ENCODE peak calls at places on chromosomes 6 and 20, in six cellular contexts. One of them, this sample, is unnamed.

GRCh38 chr20:56391596-56392281 is at the start of gene AURKA:
- DNase-seq in stimulated activated CD4-positive, alpha-beta T cell treated with anti-CD3 and anti-CD28 coated beads, TNF-alpha, amount 100 ng/mL, for 1 hour: no peak
- DNase-seq in adrenal gland: peak
- DNase-seq in NCI-H774: no peak
- DNase-seq in NCI-H82: peak
- DNase-seq in upper lobe of right lung: no peak
- DNase-seq in this sample: peak

GRCh38 chr6:593139-593906 is 63.6 kb downstream of the HUS1B start:
- DNase-seq in stimulated activated CD4-positive, alpha-beta T cell treated with anti-CD3 and anti-CD28 coated beads, TNF-alpha, amount 100 ng/mL, for 1 hour: peak
- DNase-seq in adrenal gland: peak
- DNase-seq in NCI-H774: peak
- DNase-seq in NCI-H82: peak
- DNase-seq in upper lobe of right lung: no peak
- DNase-seq in this sample: peak

GRCh38 chr6:146598785-146599405 is at the start of gene ADGB:
- DNase-seq in stimulated activated CD4-positive, alpha-beta T cell treated with anti-CD3 and anti-CD28 coated beads, TNF-alpha, amount 100 ng/mL, for 1 hour: no peak
- DNase-seq in adrenal gland: peak
- DNase-seq in NCI-H774: peak
- DNase-seq in NCI-H82: peak
- DNase-seq in upper lobe of right lung: peak
- DNase-seq in this sample: peak

GRCh38 chr6:14406616-14407343 is 289.2 kb downstream of the CD83 start:
- DNase-seq in stimulated activated CD4-positive, alpha-beta T cell treated with anti-CD3 and anti-CD28 coated beads, TNF-alpha, amount 100 ng/mL, for 1 hour: no peak
- DNase-seq in adrenal gland: no peak
- DNase-seq in NCI-H774: peak
- DNase-seq in NCI-H82: peak
- DNase-seq in upper lobe of right lung: no peak
- DNase-seq in this sample: no peak

GRCh38 chr6:144395014-144395413 is 109.9 kb downstream of the UTRN start:
- DNase-seq in stimulated activated CD4-positive, alpha-beta T cell treated with anti-CD3 and anti-CD28 coated beads, TNF-alpha, amount 100 ng/mL, for 1 hour: no peak
- DNase-seq in adrenal gland: no peak
- DNase-seq in NCI-H774: no peak
- DNase-seq in NCI-H82: no peak
- DNase-seq in upper lobe of right lung: no peak
- DNase-seq in this sample: peak

GRCh38 chr6:43193929-43194328 is 11.9 kb downstream of the CUL9 start:
- DNase-seq in stimulated activated CD4-positive, alpha-beta T cell treated with anti-CD3 and anti-CD28 coated beads, TNF-alpha, amount 100 ng/mL, for 1 hour: no peak
- DNase-seq in adrenal gland: no peak
- DNase-seq in NCI-H774: no peak
- DNase-seq in NCI-H82: no peak
- DNase-seq in upper lobe of right lung: no peak
- DNase-seq in this sample: no peak

GRCh38 chr20:48776306-48776705 is 51.5 kb downstream of the PREX1 start:
- DNase-seq in stimulated activated CD4-positive, alpha-beta T cell treated with anti-CD3 and anti-CD28 coated beads, TNF-alpha, amount 100 ng/mL, for 1 hour: no peak
- DNase-seq in adrenal gland: no peak
- DNase-seq in NCI-H774: no peak
- DNase-seq in NCI-H82: no peak
- DNase-seq in upper lobe of right lung: no peak
- DNase-seq in this sample: no peak

GRCh38 chr6:24154121-24154520 is 28.1 kb downstream of the NRSN1 start:
- DNase-seq in stimulated activated CD4-positive, alpha-beta T cell treated with anti-CD3 and anti-CD28 coated beads, TNF-alpha, amount 100 ng/mL, for 1 hour: no peak
- DNase-seq in adrenal gland: no peak
- DNase-seq in NCI-H774: no peak
- DNase-seq in NCI-H82: no peak
- DNase-seq in upper lobe of right lung: no peak
- DNase-seq in this sample: no peak

GRCh38 chr20:8132015-8132631 is at the start of gene PLCB1:
- DNase-seq in stimulated activated CD4-positive, alpha-beta T cell treated with anti-CD3 and anti-CD28 coated beads, TNF-alpha, amount 100 ng/mL, for 1 hour: peak
- DNase-seq in adrenal gland: peak
- DNase-seq in NCI-H774: peak
- DNase-seq in NCI-H82: peak
- DNase-seq in upper lobe of right lung: peak
- DNase-seq in this sample: peak

GRCh38 chr6:119647309-119647708 is 297.7 kb upstream of the MAN1A1 start:
- DNase-seq in stimulated activated CD4-positive, alpha-beta T cell treated with anti-CD3 and anti-CD28 coated beads, TNF-alpha, amount 100 ng/mL, for 1 hour: no peak
- DNase-seq in adrenal gland: no peak
- DNase-seq in NCI-H774: no peak
- DNase-seq in NCI-H82: no peak
- DNase-seq in upper lobe of right lung: no peak
- DNase-seq in this sample: no peak

This sample was measured in lung microvascular endothelial cell.